ENCODE peak calls at places on chromosomes 5 and 9, in six cellular contexts. X is breast epithelium; F is stimulated activated CD8-positive, alpha-beta memory T cell treated with anti-CD3 and anti-CD28 coated beads, Interleukin-4, amount 100 ng/mL, for 24 hours; Q is nucleus accumbens; W is left ventricle myocardium superior; S is T-helper 1 cell. M is an unnamed sample.

GRCh38 chr5:131659841-131660240 is 24.8 kb upstream of the RAPGEF6 start:
- DNase-seq in X (no peak), F (no peak), W (no peak), S (no peak), Q (no peak), M (no peak)

GRCh38 chr9:113548221-113549041 is 84.9 kb downstream of the RGS3 start:
- DNase-seq in F (no peak), X (peak), S (no peak), Q (peak), W (peak), M (peak)

GRCh38 chr9:127424669-127424986 is 446 bp downstream of the ZNF79 start:
- DNase-seq in W (no peak), S (no peak), F (no peak), X (no peak), Q (no peak), M (no peak)

GRCh38 chr5:62488531-62488930 is 76.0 kb downstream of the IPO11 start:
- DNase-seq in F (no peak), W (no peak), X (no peak), Q (no peak), S (no peak), M (no peak)

GRCh38 chr5:57416246-57416996 is 66.2 kb downstream of the ACTBL2 start:
- DNase-seq in X (no peak), F (no peak), S (no peak), W (no peak), Q (no peak), M (no peak)

GRCh38 chr5:81422671-81423070 is 28.7 kb upstream of the ACOT12 start:
- DNase-seq in Q (no peak), F (no peak), S (no peak), X (no peak), W (no peak), M (no peak)

GRCh38 chr5:57033103-57033502 is 81.2 kb upstream of the MIER3 start:
- DNase-seq in X (no peak), Q (no peak), F (no peak), S (no peak), W (no peak), M (no peak)

GRCh38 chr5:171155621-171156020 is 153.4 kb upstream of the TLX3 start:
- DNase-seq in W (no peak), S (no peak), F (no peak), X (no peak), Q (no peak), M (no peak)

GRCh38 chr9:19161257-19162025 is 34.1 kb upstream of the PLIN2 start:
- DNase-seq in Q (no peak), F (no peak), W (no peak), X (peak), S (no peak), M (peak)

GRCh38 chr5:173434270-173434669 is 106.1 kb upstream of the STC2 start:
- DNase-seq in Q (no peak), W (no peak), F (no peak), X (no peak), S (no peak), M (no peak)

GRCh38 chr5:102890133-102890532 is 135.0 kb downstream of the PAM start:
- DNase-seq in Q (no peak), S (no peak), X (no peak), W (no peak), F (no peak), M (no peak)

GRCh38 chr5:172931001-172931536 is 28.2 kb upstream of the RPL26L1 start:
- DNase-seq in F (no peak), S (no peak), W (no peak), Q (no peak), X (no peak), M (no peak)

GRCh38 chr5:32172908-32173393 is 1.2 kb downstream of the GOLPH3 start:
- DNase-seq in W (no peak), S (no peak), F (no peak), Q (no peak), X (no peak), M (no peak)

GRCh38 chr9:20940447-20941176 is 90.8 kb downstream of the HACD4 start:
- DNase-seq in W (no peak), S (no peak), X (no peak), F (no peak), Q (no peak), M (no peak)

GRCh38 chr9:82600536-82601271 is 462.2 kb downstream of the RASEF start:
- DNase-seq in S (no peak), Q (no peak), W (no peak), X (no peak), F (no peak), M (no peak)

GRCh38 chr5:66647146-66647856 is 51.1 kb downstream of the MAST4 start:
- DNase-seq in F (no peak), W (no peak), Q (no peak), X (no peak), S (no peak), M (no peak)

GRCh38 chr9:4344946-4345345 is 45.1 kb upstream of the GLIS3 start:
- DNase-seq in S (no peak), W (no peak), Q (no peak), X (no peak), F (peak), M (no peak)

GRCh38 chr5:57175586-57175985 is 1.7 kb downstream of the GPBP1 start:
- DNase-seq in X (no peak), Q (no peak), S (no peak), F (no peak), W (no peak), M (no peak)

GRCh38 chr5:176737001-176737745 is 73.2 kb upstream of the UNC5A start:
- DNase-seq in Q (no peak), X (peak), F (no peak), S (no peak), W (no peak), M (no peak)

GRCh38 chr5:131720714-131721113 is 76.1 kb downstream of the FNIP1 start:
- DNase-seq in F (no peak), X (no peak), W (no peak), S (no peak), Q (no peak), M (no peak)

GRCh38 chr5:10077721-10078551 is 171.8 kb downstream of the ATPSCKMT start:
- DNase-seq in S (no peak), Q (no peak), F (no peak), X (no peak), W (no peak), M (no peak)